ENCODE peak calls at places on chromosomes 4 and X, in nine cellular contexts. K is CD8-positive, alpha-beta T cell; T is lower lobe of right lung; P is WERI-Rb-1; R is brain microvascular endothelial cell; Y is GM20000; V is neural progenitor cell; U is GM23338; I is fibroblast of pulmonary artery. X is an unnamed sample.

GRCh38 chr4:127383666-127384065 is 249.1 kb upstream of the INTU start:
- DNase-seq in K (no peak), T (no peak), P (no peak), R (no peak), Y (no peak), V (no peak), U (no peak), I (no peak), X (no peak)

GRCh38 chrX:50211510-50211909 is 6.9 kb downstream of the CCNB3 start:
- DNase-seq in K (no peak), T (no peak), P (peak), R (peak), Y (no peak), V (peak), U (peak), I (peak), X (no peak)

GRCh38 chr4:110510955-110511544 is 35.1 kb downstream of the ENPEP start:
- DNase-seq in K (no peak), T (no peak), P (no peak), R (no peak), Y (peak), V (peak), U (peak), I (peak), X (no peak)

GRCh38 chr4:182929296-182929695 is 12.1 kb upstream of the DCTD start:
- DNase-seq in K (no peak), T (no peak), P (no peak), R (peak), Y (no peak), V (no peak), U (no peak), I (peak), X (no peak)

GRCh38 chrX:154431321-154431720 is 2.8 kb downstream of the ATP6AP1 start:
- DNase-seq in K (no peak), T (peak), P (no peak), R (no peak), Y (no peak), V (no peak), U (no peak), I (no peak), X (peak)

GRCh38 chr4:122172266-122172665 is 20.1 kb downstream of the BLTP1 start:
- DNase-seq in K (no peak), T (no peak), P (no peak), R (no peak), Y (no peak), V (no peak), U (no peak), I (no peak), X (no peak)

GRCh38 chr4:112403072-112403945 is 106.1 kb downstream of the ALPK1 start:
- DNase-seq in K (no peak), T (no peak), P (no peak), R (no peak), Y (no peak), V (peak), U (peak), I (peak), X (no peak)

GRCh38 chr4:106266201-106266600 is 49.8 kb downstream of the TBCK start:
- DNase-seq in K (no peak), T (no peak), P (no peak), R (peak), Y (peak), V (no peak), U (peak), I (peak), X (no peak)

GRCh38 chrX:117522725-117523700 is 593.6 kb downstream of the KLHL13 start:
- DNase-seq in K (no peak), T (no peak), P (no peak), R (no peak), Y (no peak), V (no peak), U (no peak), I (no peak), X (no peak)

GRCh38 chrX:67384403-67384802 is 159.4 kb upstream of the AR start:
- DNase-seq in K (no peak), T (no peak), P (no peak), R (no peak), Y (no peak), V (peak), U (peak), I (no peak), X (no peak)

GRCh38 chrX:153762636-153763173 is 1.3 kb upstream of the PLXNB3 start:
- DNase-seq in K (no peak), T (no peak), P (peak), R (no peak), Y (no peak), V (no peak), U (no peak), I (no peak), X (no peak)

GRCh38 chrX:54178100-54178940 is 4.7 kb downstream of the FAM120C start:
- DNase-seq in K (no peak), T (no peak), P (no peak), R (peak), Y (no peak), V (no peak), U (no peak), I (peak), X (no peak)

GRCh38 chr4:171016145-171016544 is 797.1 kb upstream of the GALNTL6 start:
- DNase-seq in K (no peak), T (no peak), P (no peak), R (no peak), Y (no peak), V (no peak), U (no peak), I (no peak), X (no peak)
- TF ChIP-seq CTCF in K (no peak), T (no peak), P (no peak), R (no peak), Y (no peak), V (no peak), U (no peak), I (no peak), X (no peak)

GRCh38 chr4:62814510-62815047 is 1594.7 kb downstream of the TECRL start:
- DNase-seq in K (no peak), T (no peak), P (no peak), R (no peak), Y (no peak), V (peak), U (peak), I (no peak), X (no peak)
- TF ChIP-seq CTCF in K (no peak), T (no peak), P (no peak), R (no peak), Y (no peak), V (peak), U (no peak), I (no peak), X (no peak)

DNA sequence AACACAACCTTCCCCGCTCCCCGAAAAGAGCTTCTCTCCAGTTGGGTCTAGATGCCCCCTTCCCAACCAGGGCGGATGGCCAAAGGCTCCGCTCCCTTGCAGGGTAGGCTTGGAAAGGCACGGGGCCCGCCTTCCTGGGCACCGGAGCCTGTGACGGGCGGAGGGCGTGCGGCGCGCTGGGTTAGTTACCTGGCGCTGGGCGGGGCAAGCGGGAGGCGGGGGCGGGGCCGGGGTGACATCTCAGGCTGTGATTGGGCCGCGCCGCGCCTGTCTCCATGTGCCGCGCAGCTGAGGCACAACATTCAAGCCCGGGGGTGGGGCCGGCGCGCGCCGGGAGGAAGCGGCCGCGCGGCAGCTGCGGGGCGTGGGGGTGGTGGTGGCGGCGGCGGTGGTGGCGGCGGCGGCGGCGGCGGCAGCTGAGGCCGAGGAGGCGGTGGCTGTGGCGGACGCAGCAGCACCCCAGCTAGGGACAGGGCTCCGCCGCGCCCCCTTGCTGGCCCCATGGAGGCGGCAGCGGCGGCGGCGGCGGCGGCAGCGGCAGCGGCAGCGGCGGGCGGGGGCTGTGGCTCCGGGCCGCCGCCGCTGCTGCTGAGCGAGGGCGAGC is at the start of gene REPS2:
- DNase-seq in K (peak), T (peak), P (peak), R (peak), Y (peak), V (peak), U (peak), I (peak), X (peak)
- TF ChIP-seq CTCF in K (no peak), T (no peak), P (no peak), R (no peak), Y (no peak), V (no peak), U (no peak), I (no peak), X (no peak)

GRCh38 chr4:45971108-45971507 is 152.7 kb downstream of the GABRG1 start:
- DNase-seq in K (no peak), T (no peak), P (no peak), R (no peak), Y (no peak), V (no peak), U (no peak), I (no peak), X (no peak)
- TF ChIP-seq CTCF in K (no peak), T (no peak), P (no peak), R (no peak), Y (no peak), V (no peak), U (no peak), I (no peak), X (no peak)

X was measured in left ventricle myocardium inferior.